ENCODE peak calls at places on chromosomes 4 and X, in five cellular contexts. I is aorta, P is uterus, W is stomach, K is brain microvascular endothelial cell. C is an unnamed sample.
A peak's percentile ranks its signal among the peaks of the same experiment; 100 is the strongest.

GRCh38 chrX:130665214-130665613 is 237.8 kb downstream of the ENOX2 start:
- DNase-seq in I (no peak), P (no peak), W (no peak), K (no peak), C (no peak)

GRCh38 chr4:62057060-62057459 is 856.9 kb downstream of the ADGRL3 start:
- DNase-seq in I (no peak), P (no peak), W (no peak), K (no peak), C (no peak)

GRCh38 chr4:82499705-82500104 is 62.1 kb downstream of the TMEM150C start:
- DNase-seq in I (no peak), P (no peak), W (no peak), K (no peak), C (no peak)

GRCh38 chr4:56684320-56684719 is 3.2 kb upstream of the HOPX start:
- DNase-seq in I (no peak), P (no peak), W (no peak), K (peak; percentile 16), C (no peak)

GRCh38 chr4:9765091-9765490 is 16.3 kb upstream of the DRD5 start:
- DNase-seq in I (no peak), P (no peak), W (peak; percentile 39), K (peak; percentile 37), C (no peak)

GRCh38 chr4:122701965-122702364 is 30.5 kb upstream of the BBS12 start:
- DNase-seq in I (no peak), P (no peak), W (no peak), K (no peak), C (no peak)

GRCh38 chr4:54090804-54091623 is 8.9 kb upstream of the GSX2 start:
- DNase-seq in I (peak; percentile 62), P (peak; percentile 40), W (peak; percentile 51), K (no peak), C (peak; percentile 32)

GRCh38 chr4:165439981-165440380 is 61.2 kb downstream of the CPE start:
- DNase-seq in I (no peak), P (no peak), W (no peak), K (no peak), C (no peak)

GRCh38 chr4:147201016-147201415 is 255.4 kb upstream of the TTC29 start:
- DNase-seq in I (no peak), P (no peak), W (no peak), K (no peak), C (no peak)

GRCh38 chrX:103063191-103063845 is 653 bp downstream of the BEX1 start:
- DNase-seq in I (no peak), P (no peak), W (no peak), K (peak; percentile 32), C (no peak)

GRCh38 chr4:32958586-32958985 is 2238.4 kb downstream of the PCDH7 start:
- DNase-seq in I (no peak), P (no peak), W (no peak), K (no peak), C (no peak)

GRCh38 chrX:135572436-135572835 is 52.0 kb downstream of the INTS6L start:
- DNase-seq in I (no peak), P (no peak), W (no peak), K (no peak), C (no peak)

DNA sequence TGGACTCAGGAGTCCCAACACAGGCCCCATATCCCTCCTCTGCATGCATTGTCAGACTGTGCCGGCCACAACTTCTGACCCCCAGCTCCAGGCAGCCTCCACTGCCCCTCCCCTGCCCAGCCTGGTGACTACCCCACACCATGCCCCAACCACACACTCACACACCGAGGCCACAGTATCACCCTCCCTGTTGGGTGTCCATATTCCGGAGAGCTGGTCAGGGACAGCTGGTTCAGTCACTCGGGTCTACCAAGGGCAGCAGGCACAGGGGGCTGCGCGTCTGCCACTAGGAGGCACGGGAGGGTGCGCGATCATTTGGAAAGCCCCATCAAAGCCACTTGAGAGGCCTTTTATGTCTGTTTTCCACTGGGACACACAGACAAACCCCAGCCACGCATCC is 26.3 kb downstream of the CCNQ start:
- DNase-seq in I (no peak), P (no peak), W (no peak), K (no peak), C (no peak)
- H3K27ac ChIP-seq in I (no peak overlapping the region), P (no peak overlapping the region), W (no peak overlapping the region), K (no peak overlapping the region), C (no peak overlapping the region)

DNA sequence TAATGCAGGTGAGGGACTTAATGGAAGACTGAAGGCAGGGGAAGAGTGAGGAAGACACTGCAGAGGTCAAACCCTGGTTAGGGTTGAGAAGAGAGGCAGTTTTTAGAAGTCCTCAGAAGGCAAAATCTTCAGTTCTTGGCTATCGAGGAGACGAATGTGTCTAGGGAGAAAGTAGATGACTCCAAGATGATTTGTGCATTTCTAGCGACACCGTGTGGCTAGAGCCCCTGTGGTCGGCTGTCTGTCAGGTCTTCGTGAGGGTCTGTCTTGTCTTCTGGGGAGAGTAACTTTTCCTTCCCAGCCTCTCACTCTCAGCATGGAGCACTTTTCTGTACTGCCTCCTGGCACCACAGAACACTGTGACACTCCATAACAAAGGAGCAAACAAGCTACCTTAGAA is 458.1 kb downstream of the STIM2 start:
- DNase-seq in I (no peak), P (no peak), W (no peak), K (no peak), C (no peak)
- H3K27ac ChIP-seq in I (no peak overlapping the region), P (no peak overlapping the region), W (no peak overlapping the region), K (no peak overlapping the region), C (no peak overlapping the region)

DNA sequence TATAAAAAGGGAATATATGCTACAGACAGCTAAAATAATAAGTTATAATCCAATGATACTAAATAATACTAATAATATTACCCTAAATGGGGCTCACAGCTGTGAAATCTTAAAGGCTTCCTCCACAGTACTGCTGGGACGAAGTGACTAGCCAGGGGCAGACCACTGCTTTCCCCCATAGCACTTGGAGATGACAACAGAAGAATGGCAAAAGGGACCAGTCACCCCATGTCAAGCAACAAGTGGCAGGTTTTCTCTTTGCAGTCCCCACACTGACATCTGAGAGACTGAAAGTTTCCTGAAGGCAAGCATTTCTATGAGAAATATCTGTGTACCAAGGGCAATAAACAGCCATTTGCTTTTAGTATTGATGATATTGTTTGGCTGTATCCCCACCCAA is 173.5 kb upstream of the GPC4 start:
- DNase-seq in I (no peak), P (no peak), W (no peak), K (no peak), C (no peak)
- H3K27ac ChIP-seq in I (no peak overlapping the region), P (no peak overlapping the region), W (no peak overlapping the region), K (no peak overlapping the region), C (no peak overlapping the region)

GRCh38 chrX:119635799-119636198 is 29.6 kb upstream of the NKRF start:
- DNase-seq in I (no peak), P (no peak), W (no peak), K (no peak), C (no peak)
- H3K27ac ChIP-seq in I (no peak overlapping the region), P (no peak overlapping the region), W (no peak overlapping the region), K (no peak overlapping the region), C (no peak overlapping the region)

GRCh38 chr4:76233534-76233933 is 18.0 kb upstream of the FAM47E start:
- DNase-seq in I (no peak), P (no peak), W (no peak), K (no peak), C (no peak)
- H3K27ac ChIP-seq in I (no peak overlapping the region), P (no peak overlapping the region), W (no peak overlapping the region), K (no peak overlapping the region), C (no peak overlapping the region)

GRCh38 chr4:112284662-112285411 is 867 bp downstream of the TIFA start:
- DNase-seq in I (peak; percentile 45), P (no peak), W (no peak), K (no peak), C (no peak)

GRCh38 chr4:112288455-112288854 is 2.8 kb upstream of the TIFA start:
- DNase-seq in I (no peak), P (no peak), W (no peak), K (no peak), C (no peak)

GRCh38 chr4:112287258-112287873 is 1.7 kb upstream of the TIFA start:
- DNase-seq in I (no peak), P (no peak), W (no peak), K (no peak), C (no peak)

GRCh38 chr4:112289407-112290253 is 3.9 kb upstream of the TIFA start:
- DNase-seq in I (no peak), P (no peak), W (no peak), K (no peak), C (no peak)

GRCh38 chr4:112290341-112290740 is 4.6 kb upstream of the TIFA start:
- DNase-seq in I (no peak), P (no peak), W (no peak), K (no peak), C (no peak)
- H3K27ac ChIP-seq in I (no peak overlapping the region), P (no peak overlapping the region), W (no peak overlapping the region), K (no peak overlapping the region), C (no peak overlapping the region)

GRCh38 chrX:124393659-124394058 is 47.3 kb downstream of the SH2D1A start:
- DNase-seq in I (no peak), P (no peak), W (no peak), K (no peak), C (no peak)
- H3K27ac ChIP-seq in I (no peak overlapping the region), P (no peak overlapping the region), W (no peak overlapping the region), K (no peak overlapping the region), C (no peak overlapping the region)

GRCh38 chrX:150926304-150926703 is 27.8 kb upstream of the CD99L2 start:
- DNase-seq in I (no peak), P (no peak), W (no peak), K (no peak), C (no peak)
- H3K27ac ChIP-seq in I (no peak overlapping the region), P (no peak overlapping the region), W (no peak overlapping the region), K (no peak overlapping the region), C (no peak overlapping the region)

GRCh38 chr4:109801099-109801789 is 555 bp downstream of the CFI start:
- DNase-seq in I (no peak), P (no peak), W (no peak), K (no peak), C (no peak)
- H3K27ac ChIP-seq in I (no peak overlapping the region), P (peak overlapping the region; percentile 36), W (no peak overlapping the region), K (no peak overlapping the region), C (peak overlapping the region; percentile 25)